ENCODE peak calls at places on chromosomes 1 and 21, in four cellular contexts. Y is A549, U is IMR-90, F is HepG2. X is an unnamed sample.

GRCh38 chr1:21238141-21238800 is 52.0 kb downstream of the ECE1 start:
- DNase-seq in Y (no peak), F (no peak), U (peak), X (no peak)

GRCh38 chr1:110430366-110430765 is 20.6 kb upstream of the PROK1 start:
- DNase-seq in U (no peak), F (no peak), Y (no peak), X (no peak)

GRCh38 chr1:39277876-39278275 is 73.4 kb downstream of the MACF1 start:
- DNase-seq in F (no peak), U (no peak), Y (no peak), X (no peak)

GRCh38 chr1:27137544-27138075 is 17.3 kb downstream of the SLC9A1 start:
- DNase-seq in Y (no peak), F (peak), U (no peak), X (peak)

GRCh38 chr1:226121587-226122400 is 59.3 kb downstream of the H3-3A start:
- DNase-seq in F (peak), Y (peak), U (peak), X (peak)

GRCh38 chr1:50620680-50621329 is 197.6 kb upstream of the DMRTA2 start:
- DNase-seq in Y (no peak), U (peak), F (peak), X (no peak)

GRCh38 chr1:219476116-219476515 is 136.8 kb downstream of the ZC3H11B start:
- DNase-seq in U (no peak), Y (no peak), F (no peak), X (no peak)

GRCh38 chr1:219113261-219113660 is 60.4 kb upstream of the LYPLAL1 start:
- DNase-seq in Y (no peak), F (no peak), U (peak), X (no peak)

GRCh38 chr1:224377676-224378006 is 21.0 kb downstream of the CNIH4 start:
- DNase-seq in Y (no peak), U (peak), F (peak), X (no peak)

GRCh38 chr1:147236448-147236847 is 6.0 kb upstream of the CHD1L start:
- DNase-seq in U (no peak), Y (no peak), F (no peak), X (no peak)

GRCh38 chr1:94927405-94928175 is 680 bp upstream of the CNN3 start:
- DNase-seq in Y (no peak), U (peak), F (peak), X (no peak)

GRCh38 chr1:212712451-212713303 is 13.0 kb upstream of the BATF3 start:
- DNase-seq in Y (no peak), F (no peak), U (peak), X (no peak)

GRCh38 chr1:25556791-25557476 is 13.5 kb downstream of the LDLRAP1 start:
- DNase-seq in Y (no peak), U (peak), F (no peak), X (no peak)

GRCh38 chr1:33659641-33660040 is 187.2 kb downstream of the ZSCAN20 start:
- DNase-seq in U (no peak), Y (no peak), F (no peak), X (no peak)

GRCh38 chr1:171179323-171180227 is 5.5 kb upstream of the FMO2 start:
- DNase-seq in U (no peak), F (no peak), Y (no peak), X (no peak)

GRCh38 chr1:7515175-7515574 is 255.9 kb upstream of the VAMP3 start:
- DNase-seq in Y (no peak), U (no peak), F (no peak), X (no peak)

GRCh38 chr1:38009088-38009840 is 3.3 kb upstream of the UTP11 start:
- DNase-seq in Y (no peak), U (peak), F (no peak), X (peak)

GRCh38 chr1:43783671-43784205 is 76.4 kb downstream of the ST3GAL3 start:
- DNase-seq in U (peak), F (no peak), Y (peak), X (no peak)

GRCh38 chr21:42769820-42770716 is 109.3 kb downstream of the WDR4 start:
- DNase-seq in U (no peak), Y (no peak), F (no peak), X (no peak)

GRCh38 chr1:185541861-185542260 is 192.3 kb upstream of the HMCN1 start:
- DNase-seq in Y (no peak), U (peak), F (no peak), X (no peak)

GRCh38 chr1:169594391-169594790 is 8.1 kb upstream of the F5 start:
- DNase-seq in Y (no peak), U (no peak), F (no peak), X (no peak)

GRCh38 chr1:184457500-184457899 is 70.7 kb downstream of the C1orf21 start:
- DNase-seq in Y (no peak), F (no peak), U (peak), X (no peak)

GRCh38 chr1:58823481-58824010 is 39.7 kb upstream of the JUN start:
- DNase-seq in F (no peak), Y (no peak), U (peak), X (no peak)

GRCh38 chr1:94160811-94161210 is 39.9 kb upstream of the ABCA4 start:
- DNase-seq in Y (no peak), U (peak), F (peak), X (no peak)

GRCh38 chr1:31585736-31586365 is 9.5 kb downstream of the TINAGL1 start:
- DNase-seq in F (no peak), U (no peak), Y (no peak), X (peak)

GRCh38 chr1:21577933-21578332 is 68.7 kb downstream of the ALPL start:
- DNase-seq in Y (no peak), U (no peak), F (no peak), X (no peak)

GRCh38 chr1:64097859-64098258 is 105.6 kb upstream of the UBE2U start:
- DNase-seq in U (no peak), F (no peak), Y (no peak), X (no peak)

GRCh38 chr21:29215709-29216108 is 83.0 kb upstream of the BACH1 start:
- DNase-seq in Y (no peak), F (no peak), U (peak), X (no peak)

GRCh38 chr21:42191978-42192595 is 26.9 kb upstream of the ABCG1 start:
- DNase-seq in F (no peak), Y (no peak), U (no peak), X (no peak)

GRCh38 chr1:50358962-50359361 is 64.3 kb downstream of the DMRTA2 start:
- DNase-seq in Y (no peak), F (no peak), U (no peak), X (no peak)

GRCh38 chr1:147077081-147077480 is 95.2 kb downstream of the PRKAB2 start:
- DNase-seq in U (no peak), Y (no peak), F (no peak), X (no peak)

GRCh38 chr1:153347856-153348255 is 785 bp downstream of the PGLYRP4 start:
- DNase-seq in Y (no peak), F (no peak), U (no peak), X (no peak)

GRCh38 chr21:33481314-33481943 is 1.7 kb upstream of the TMEM50B start:
- DNase-seq in Y (no peak), F (no peak), U (no peak), X (no peak)

GRCh38 chr1:27099904-27100796 is 54.8 kb downstream of the SLC9A1 start:
- DNase-seq in Y (peak), U (no peak), F (no peak), X (peak)

GRCh38 chr1:70863256-70863655 is 184.4 kb downstream of the PTGER3 start:
- DNase-seq in F (no peak), Y (no peak), U (no peak), X (no peak)

GRCh38 chr1:9181176-9181906 is 52.4 kb upstream of the GPR157 start:
- DNase-seq in Y (peak), U (peak), F (peak), X (peak)

GRCh38 chr1:9181990-9182783 is 52.4 kb upstream of the H6PD start:
- DNase-seq in F (peak), U (no peak), Y (no peak), X (no peak)

GRCh38 chr1:9182784-9183257 is 51.8 kb upstream of the H6PD start:
- DNase-seq in U (no peak), F (no peak), Y (no peak), X (no peak)

GRCh38 chr1:9179450-9179849 is 50.5 kb upstream of the GPR157 start:
- DNase-seq in U (no peak), Y (no peak), F (no peak), X (no peak)

GRCh38 chr1:9180077-9180819 is 51.3 kb upstream of the GPR157 start:
- DNase-seq in U (peak), F (peak), Y (peak), X (no peak)
- H3K4me3 ChIP-seq in U (peak), F (peak), Y (peak), X (no peak)

GRCh38 chr1:159845751-159846531 is 16.5 kb downstream of the VSIG8 start:
- DNase-seq in F (peak), Y (no peak), U (no peak), X (no peak)
- TF ChIP-seq BHLHE40 in F (no peak), Y (no peak), U (no peak), X (no peak)

GRCh38 chr1:172359531-172359991 is 60.9 kb upstream of the C1orf105 start:
- DNase-seq in Y (no peak), U (peak), F (peak), X (no peak)
- H3K4me3 ChIP-seq in Y (no peak), U (no peak), F (no peak), X (no peak)

DNA sequence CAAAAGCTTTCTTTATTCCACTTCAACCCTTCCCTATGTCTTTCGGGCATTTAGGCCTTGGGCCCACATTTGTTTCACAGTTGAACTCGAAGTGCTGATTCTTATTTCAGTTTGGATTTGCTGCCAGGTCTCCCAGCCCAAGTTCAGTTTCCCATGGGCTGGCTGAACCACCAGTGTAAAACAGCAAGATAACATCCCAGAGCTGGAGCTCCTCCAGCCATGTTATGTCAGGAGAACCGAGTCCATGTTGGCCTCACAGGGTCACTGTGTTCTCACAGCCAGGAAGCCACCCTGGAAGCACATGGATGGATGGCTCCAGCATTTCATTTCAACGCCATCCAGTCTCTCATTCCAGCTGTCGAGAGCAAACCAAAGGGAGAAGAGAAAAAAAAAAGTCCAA is 45.2 kb upstream of the RXRG start:
- DNase-seq in F (no peak), U (no peak), Y (no peak), X (no peak)
- TF ChIP-seq BHLHE40 in F (no peak), U (no peak), Y (no peak), X (no peak)

DNA sequence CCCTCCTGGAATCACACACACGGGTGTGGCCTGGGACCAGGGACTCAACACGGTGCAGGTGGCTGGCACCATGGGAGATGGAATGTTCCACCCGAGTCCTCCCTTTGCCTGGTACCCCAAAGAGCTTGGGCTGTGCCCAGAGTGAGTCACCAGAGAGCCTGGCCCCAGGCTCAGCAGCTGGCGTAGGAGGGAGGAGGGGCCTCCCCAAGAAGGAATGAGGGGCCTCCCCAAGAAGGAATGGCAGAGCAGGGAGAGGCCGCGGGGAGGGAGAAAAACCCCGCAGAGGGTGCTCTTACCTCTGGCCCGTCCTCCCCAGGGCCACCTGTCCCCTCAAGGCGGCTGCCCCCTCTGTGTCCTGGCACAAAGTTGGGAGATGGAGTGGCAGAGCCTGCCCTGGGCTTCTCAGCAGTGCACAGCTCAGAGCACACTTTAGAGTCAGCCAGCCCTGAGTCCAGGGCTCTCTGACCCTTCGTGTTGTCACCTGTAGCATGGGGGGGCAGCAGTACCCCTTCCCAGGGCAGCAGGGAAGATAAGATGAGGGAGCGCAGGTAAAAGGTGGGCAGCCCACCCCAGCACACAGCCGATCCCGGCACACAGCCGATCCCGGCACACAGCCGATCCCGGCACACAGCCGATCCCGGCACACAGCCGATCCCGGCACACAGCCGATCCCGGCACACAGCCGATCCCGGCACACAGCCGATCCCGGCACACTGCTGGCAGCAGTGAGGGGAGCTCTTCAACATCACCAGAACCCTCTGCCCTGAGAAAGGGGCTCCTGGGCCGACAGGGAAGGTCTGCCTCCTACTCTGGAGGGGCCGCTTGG is 20.2 kb upstream of the KCNAB2 start:
- DNase-seq in F (no peak), U (peak), Y (no peak), X (no peak)
- H3K4me3 ChIP-seq in F (peak), U (no peak), Y (peak), X (no peak)

GRCh38 chr1:53982034-53982761 is 35.8 kb downstream of the LDLRAD1 start:
- DNase-seq in F (peak), U (peak), Y (peak), X (peak)
- TF ChIP-seq BHLHE40 in F (no peak), U (no peak), Y (no peak), X (no peak)

X was measured in K562.